ENCODE peak calls at places on chromosomes 2 and 18, in six cellular contexts. One of them, this sample, is unnamed.

GRCh38 chr2:30433902-30434301 is 13.1 kb upstream of the LCLAT1 start:
- DNase-seq in SW 1271: no peak
- DNase-seq in NCI-H748 treated with DMSO at 0.1 percent for 48 hours: no peak
- DNase-seq in cardiac septum: no peak
- DNase-seq in stimulated activated CD4-positive, alpha-beta T cell treated with anti-CD3 and anti-CD28 coated beads, TNF-alpha, amount 100 ng/mL, for 48 hours: no peak
- DNase-seq in GM12864: no peak
- DNase-seq in this sample: no peak

GRCh38 chr18:8443505-8443904 is 165.7 kb upstream of the RAB12 start:
- DNase-seq in GM12864: no peak
- DNase-seq in SW 1271: no peak
- DNase-seq in NCI-H748 treated with DMSO at 0.1 percent for 48 hours: no peak
- DNase-seq in stimulated activated CD4-positive, alpha-beta T cell treated with anti-CD3 and anti-CD28 coated beads, TNF-alpha, amount 100 ng/mL, for 48 hours: no peak
- DNase-seq in cardiac septum: peak; percentile 15
- DNase-seq in this sample: no peak

GRCh38 chr2:62152000-62152399 is 43.9 kb upstream of the B3GNT2 start:
- DNase-seq in NCI-H748 treated with DMSO at 0.1 percent for 48 hours: no peak
- DNase-seq in GM12864: no peak
- DNase-seq in SW 1271: no peak
- DNase-seq in cardiac septum: no peak
- DNase-seq in stimulated activated CD4-positive, alpha-beta T cell treated with anti-CD3 and anti-CD28 coated beads, TNF-alpha, amount 100 ng/mL, for 48 hours: no peak
- DNase-seq in this sample: no peak

GRCh38 chr2:176830362-176830761 is 382.2 kb upstream of the HNRNPA3 start:
- DNase-seq in stimulated activated CD4-positive, alpha-beta T cell treated with anti-CD3 and anti-CD28 coated beads, TNF-alpha, amount 100 ng/mL, for 48 hours: no peak
- DNase-seq in GM12864: no peak
- DNase-seq in SW 1271: no peak
- DNase-seq in NCI-H748 treated with DMSO at 0.1 percent for 48 hours: peak; percentile 68
- DNase-seq in cardiac septum: no peak
- DNase-seq in this sample: no peak

GRCh38 chr2:232623768-232624553 is 9.4 kb upstream of the EFHD1 start:
- DNase-seq in cardiac septum: no peak
- DNase-seq in GM12864: no peak
- DNase-seq in NCI-H748 treated with DMSO at 0.1 percent for 48 hours: no peak
- DNase-seq in SW 1271: no peak
- DNase-seq in stimulated activated CD4-positive, alpha-beta T cell treated with anti-CD3 and anti-CD28 coated beads, TNF-alpha, amount 100 ng/mL, for 48 hours: no peak
- DNase-seq in this sample: no peak

GRCh38 chr18:45330170-45330594 is 285.1 kb upstream of the SLC14A2 start:
- DNase-seq in cardiac septum: no peak
- DNase-seq in SW 1271: no peak
- DNase-seq in GM12864: no peak
- DNase-seq in NCI-H748 treated with DMSO at 0.1 percent for 48 hours: no peak
- DNase-seq in stimulated activated CD4-positive, alpha-beta T cell treated with anti-CD3 and anti-CD28 coated beads, TNF-alpha, amount 100 ng/mL, for 48 hours: no peak
- DNase-seq in this sample: no peak

GRCh38 chr2:150495993-150496627 is 8.6 kb upstream of the RND3 start:
- DNase-seq in GM12864: no peak
- DNase-seq in stimulated activated CD4-positive, alpha-beta T cell treated with anti-CD3 and anti-CD28 coated beads, TNF-alpha, amount 100 ng/mL, for 48 hours: no peak
- DNase-seq in NCI-H748 treated with DMSO at 0.1 percent for 48 hours: no peak
- DNase-seq in SW 1271: no peak
- DNase-seq in cardiac septum: no peak
- DNase-seq in this sample: no peak

GRCh38 chr2:226431301-226431955 is 368.2 kb downstream of the IRS1 start:
- DNase-seq in GM12864: no peak
- DNase-seq in cardiac septum: no peak
- DNase-seq in SW 1271: peak; percentile 73
- DNase-seq in NCI-H748 treated with DMSO at 0.1 percent for 48 hours: no peak
- DNase-seq in stimulated activated CD4-positive, alpha-beta T cell treated with anti-CD3 and anti-CD28 coated beads, TNF-alpha, amount 100 ng/mL, for 48 hours: no peak
- DNase-seq in this sample: no peak

GRCh38 chr2:53545159-53546055 is 222.2 kb upstream of the CHAC2 start:
- DNase-seq in SW 1271: no peak
- DNase-seq in stimulated activated CD4-positive, alpha-beta T cell treated with anti-CD3 and anti-CD28 coated beads, TNF-alpha, amount 100 ng/mL, for 48 hours: no peak
- DNase-seq in NCI-H748 treated with DMSO at 0.1 percent for 48 hours: no peak
- DNase-seq in GM12864: no peak
- DNase-seq in cardiac septum: no peak
- DNase-seq in this sample: no peak

GRCh38 chr2:65456074-65456473 is 23.7 kb upstream of the SPRED2 start:
- DNase-seq in SW 1271: no peak
- DNase-seq in NCI-H748 treated with DMSO at 0.1 percent for 48 hours: no peak
- DNase-seq in GM12864: no peak
- DNase-seq in cardiac septum: no peak
- DNase-seq in stimulated activated CD4-positive, alpha-beta T cell treated with anti-CD3 and anti-CD28 coated beads, TNF-alpha, amount 100 ng/mL, for 48 hours: no peak
- DNase-seq in this sample: no peak

GRCh38 chr2:119366161-119366648 is 429 bp downstream of the C2orf76 start:
- DNase-seq in cardiac septum: no peak
- DNase-seq in NCI-H748 treated with DMSO at 0.1 percent for 48 hours: no peak
- DNase-seq in SW 1271: no peak
- DNase-seq in GM12864: no peak
- DNase-seq in stimulated activated CD4-positive, alpha-beta T cell treated with anti-CD3 and anti-CD28 coated beads, TNF-alpha, amount 100 ng/mL, for 48 hours: no peak
- DNase-seq in this sample: no peak

GRCh38 chr18:51191139-51191717 is 6.3 kb downstream of the MEX3C start:
- DNase-seq in stimulated activated CD4-positive, alpha-beta T cell treated with anti-CD3 and anti-CD28 coated beads, TNF-alpha, amount 100 ng/mL, for 48 hours: no peak
- DNase-seq in GM12864: no peak
- DNase-seq in SW 1271: no peak
- DNase-seq in cardiac septum: no peak
- DNase-seq in NCI-H748 treated with DMSO at 0.1 percent for 48 hours: no peak
- DNase-seq in this sample: no peak

GRCh38 chr2:210654091-210654490 is 97.7 kb downstream of the CPS1 start:
- DNase-seq in GM12864: no peak
- DNase-seq in cardiac septum: no peak
- DNase-seq in stimulated activated CD4-positive, alpha-beta T cell treated with anti-CD3 and anti-CD28 coated beads, TNF-alpha, amount 100 ng/mL, for 48 hours: no peak
- DNase-seq in NCI-H748 treated with DMSO at 0.1 percent for 48 hours: no peak
- DNase-seq in SW 1271: no peak
- DNase-seq in this sample: no peak

GRCh38 chr18:47912343-47912742 is 18.1 kb downstream of the SMAD2 start:
- DNase-seq in NCI-H748 treated with DMSO at 0.1 percent for 48 hours: no peak
- DNase-seq in GM12864: no peak
- DNase-seq in stimulated activated CD4-positive, alpha-beta T cell treated with anti-CD3 and anti-CD28 coated beads, TNF-alpha, amount 100 ng/mL, for 48 hours: no peak
- DNase-seq in SW 1271: no peak
- DNase-seq in cardiac septum: no peak
- DNase-seq in this sample: no peak

GRCh38 chr2:234421-234820 is 29.4 kb downstream of the SH3YL1 start:
- DNase-seq in cardiac septum: no peak
- DNase-seq in GM12864: no peak
- DNase-seq in NCI-H748 treated with DMSO at 0.1 percent for 48 hours: no peak
- DNase-seq in SW 1271: no peak
- DNase-seq in stimulated activated CD4-positive, alpha-beta T cell treated with anti-CD3 and anti-CD28 coated beads, TNF-alpha, amount 100 ng/mL, for 48 hours: no peak
- DNase-seq in this sample: no peak

GRCh38 chr2:26559556-26559955 is 81.6 kb downstream of the CIB4 start:
- DNase-seq in SW 1271: no peak
- DNase-seq in stimulated activated CD4-positive, alpha-beta T cell treated with anti-CD3 and anti-CD28 coated beads, TNF-alpha, amount 100 ng/mL, for 48 hours: no peak
- DNase-seq in GM12864: no peak
- DNase-seq in cardiac septum: no peak
- DNase-seq in NCI-H748 treated with DMSO at 0.1 percent for 48 hours: no peak
- DNase-seq in this sample: peak; percentile 41

GRCh38 chr2:192247456-192247855 is 52.7 kb upstream of the TMEFF2 start:
- DNase-seq in cardiac septum: no peak
- DNase-seq in NCI-H748 treated with DMSO at 0.1 percent for 48 hours: no peak
- DNase-seq in stimulated activated CD4-positive, alpha-beta T cell treated with anti-CD3 and anti-CD28 coated beads, TNF-alpha, amount 100 ng/mL, for 48 hours: no peak
- DNase-seq in SW 1271: no peak
- DNase-seq in GM12864: no peak
- DNase-seq in this sample: no peak

GRCh38 chr2:164439885-164440284 is 181.4 kb downstream of the GRB14 start:
- DNase-seq in SW 1271: no peak
- DNase-seq in NCI-H748 treated with DMSO at 0.1 percent for 48 hours: peak; percentile 61
- DNase-seq in stimulated activated CD4-positive, alpha-beta T cell treated with anti-CD3 and anti-CD28 coated beads, TNF-alpha, amount 100 ng/mL, for 48 hours: no peak
- DNase-seq in cardiac septum: no peak
- DNase-seq in GM12864: no peak
- DNase-seq in this sample: no peak

GRCh38 chr2:12856934-12857660 is 140.4 kb downstream of the TRIB2 start:
- DNase-seq in GM12864: no peak
- DNase-seq in stimulated activated CD4-positive, alpha-beta T cell treated with anti-CD3 and anti-CD28 coated beads, TNF-alpha, amount 100 ng/mL, for 48 hours: no peak
- DNase-seq in SW 1271: peak; percentile 87
- DNase-seq in NCI-H748 treated with DMSO at 0.1 percent for 48 hours: no peak
- DNase-seq in cardiac septum: no peak
- DNase-seq in this sample: no peak

GRCh38 chr2:27072950-27073349 is 1.5 kb upstream of the OST4 start:
- DNase-seq in NCI-H748 treated with DMSO at 0.1 percent for 48 hours: no peak
- DNase-seq in SW 1271: no peak
- DNase-seq in stimulated activated CD4-positive, alpha-beta T cell treated with anti-CD3 and anti-CD28 coated beads, TNF-alpha, amount 100 ng/mL, for 48 hours: no peak
- DNase-seq in GM12864: no peak
- DNase-seq in cardiac septum: no peak
- DNase-seq in this sample: no peak

GRCh38 chr2:149145314-149146295 is 107.1 kb downstream of the LYPD6B start:
- DNase-seq in cardiac septum: no peak
- DNase-seq in SW 1271: no peak
- DNase-seq in GM12864: no peak
- DNase-seq in NCI-H748 treated with DMSO at 0.1 percent for 48 hours: no peak
- DNase-seq in stimulated activated CD4-positive, alpha-beta T cell treated with anti-CD3 and anti-CD28 coated beads, TNF-alpha, amount 100 ng/mL, for 48 hours: no peak
- DNase-seq in this sample: no peak

GRCh38 chr2:158670292-158670691 is 124.8 kb upstream of the DAPL1 start:
- DNase-seq in stimulated activated CD4-positive, alpha-beta T cell treated with anti-CD3 and anti-CD28 coated beads, TNF-alpha, amount 100 ng/mL, for 48 hours: no peak
- DNase-seq in SW 1271: no peak
- DNase-seq in NCI-H748 treated with DMSO at 0.1 percent for 48 hours: no peak
- DNase-seq in GM12864: no peak
- DNase-seq in cardiac septum: no peak
- DNase-seq in this sample: no peak

GRCh38 chr18:23330423-23330822 is 122.7 kb upstream of the RIOK3 start:
- DNase-seq in NCI-H748 treated with DMSO at 0.1 percent for 48 hours: no peak
- DNase-seq in stimulated activated CD4-positive, alpha-beta T cell treated with anti-CD3 and anti-CD28 coated beads, TNF-alpha, amount 100 ng/mL, for 48 hours: no peak
- DNase-seq in GM12864: peak; percentile 31
- DNase-seq in SW 1271: no peak
- DNase-seq in cardiac septum: no peak
- DNase-seq in this sample: no peak

GRCh38 chr2:52000156-52000855 is 968.4 kb upstream of the NRXN1 start:
- DNase-seq in SW 1271: no peak
- DNase-seq in GM12864: no peak
- DNase-seq in NCI-H748 treated with DMSO at 0.1 percent for 48 hours: no peak
- DNase-seq in cardiac septum: no peak
- DNase-seq in stimulated activated CD4-positive, alpha-beta T cell treated with anti-CD3 and anti-CD28 coated beads, TNF-alpha, amount 100 ng/mL, for 48 hours: no peak
- DNase-seq in this sample: no peak

GRCh38 chr18:79599503-79599931 is 80.1 kb upstream of the CTDP1 start:
- DNase-seq in SW 1271: no peak
- DNase-seq in NCI-H748 treated with DMSO at 0.1 percent for 48 hours: no peak
- DNase-seq in stimulated activated CD4-positive, alpha-beta T cell treated with anti-CD3 and anti-CD28 coated beads, TNF-alpha, amount 100 ng/mL, for 48 hours: no peak
- DNase-seq in GM12864: no peak
- DNase-seq in cardiac septum: peak; percentile 62
- DNase-seq in this sample: peak; percentile 9

GRCh38 chr2:231696004-231696367 is 12.3 kb upstream of the PTMA start:
- DNase-seq in SW 1271: no peak
- DNase-seq in GM12864: no peak
- DNase-seq in stimulated activated CD4-positive, alpha-beta T cell treated with anti-CD3 and anti-CD28 coated beads, TNF-alpha, amount 100 ng/mL, for 48 hours: no peak
- DNase-seq in cardiac septum: no peak
- DNase-seq in NCI-H748 treated with DMSO at 0.1 percent for 48 hours: no peak
- DNase-seq in this sample: peak; percentile 77

GRCh38 chr2:159124441-159124911 is 156.0 kb downstream of the TANC1 start:
- DNase-seq in cardiac septum: no peak
- DNase-seq in stimulated activated CD4-positive, alpha-beta T cell treated with anti-CD3 and anti-CD28 coated beads, TNF-alpha, amount 100 ng/mL, for 48 hours: no peak
- DNase-seq in SW 1271: no peak
- DNase-seq in GM12864: no peak
- DNase-seq in NCI-H748 treated with DMSO at 0.1 percent for 48 hours: no peak
- DNase-seq in this sample: peak; percentile 38

GRCh38 chr18:66872277-66872676 is 268.4 kb upstream of the CDH19 start:
- DNase-seq in GM12864: no peak
- DNase-seq in cardiac septum: no peak
- DNase-seq in SW 1271: peak; percentile 18
- DNase-seq in NCI-H748 treated with DMSO at 0.1 percent for 48 hours: peak; percentile 52
- DNase-seq in stimulated activated CD4-positive, alpha-beta T cell treated with anti-CD3 and anti-CD28 coated beads, TNF-alpha, amount 100 ng/mL, for 48 hours: no peak
- DNase-seq in this sample: no peak

GRCh38 chr2:126244937-126245336 is 411.0 kb upstream of the GYPC start:
- DNase-seq in GM12864: peak; percentile 3
- DNase-seq in cardiac septum: no peak
- DNase-seq in NCI-H748 treated with DMSO at 0.1 percent for 48 hours: no peak
- DNase-seq in stimulated activated CD4-positive, alpha-beta T cell treated with anti-CD3 and anti-CD28 coated beads, TNF-alpha, amount 100 ng/mL, for 48 hours: peak; percentile 27
- DNase-seq in SW 1271: no peak
- DNase-seq in this sample: peak; percentile 45

GRCh38 chr2:96760986-96761832 is 507 bp downstream of the CNNM4 start:
- DNase-seq in SW 1271: no peak
- DNase-seq in stimulated activated CD4-positive, alpha-beta T cell treated with anti-CD3 and anti-CD28 coated beads, TNF-alpha, amount 100 ng/mL, for 48 hours: no peak
- DNase-seq in cardiac septum: no peak
- DNase-seq in NCI-H748 treated with DMSO at 0.1 percent for 48 hours: no peak
- DNase-seq in GM12864: no peak
- DNase-seq in this sample: peak; percentile 29

GRCh38 chr2:88540346-88540745 is 86.9 kb downstream of the EIF2AK3 start:
- DNase-seq in NCI-H748 treated with DMSO at 0.1 percent for 48 hours: no peak
- DNase-seq in stimulated activated CD4-positive, alpha-beta T cell treated with anti-CD3 and anti-CD28 coated beads, TNF-alpha, amount 100 ng/mL, for 48 hours: no peak
- DNase-seq in SW 1271: no peak
- DNase-seq in cardiac septum: no peak
- DNase-seq in GM12864: no peak
- DNase-seq in this sample: no peak

GRCh38 chr2:208311321-208311720 is 45.3 kb downstream of the PIKFYVE start:
- DNase-seq in GM12864: peak; percentile 27
- DNase-seq in stimulated activated CD4-positive, alpha-beta T cell treated with anti-CD3 and anti-CD28 coated beads, TNF-alpha, amount 100 ng/mL, for 48 hours: no peak
- DNase-seq in SW 1271: no peak
- DNase-seq in cardiac septum: no peak
- DNase-seq in NCI-H748 treated with DMSO at 0.1 percent for 48 hours: no peak
- DNase-seq in this sample: no peak

GRCh38 chr18:71450258-71450657 is 1093.9 kb downstream of the CBLN2 start:
- DNase-seq in NCI-H748 treated with DMSO at 0.1 percent for 48 hours: no peak
- DNase-seq in GM12864: no peak
- DNase-seq in stimulated activated CD4-positive, alpha-beta T cell treated with anti-CD3 and anti-CD28 coated beads, TNF-alpha, amount 100 ng/mL, for 48 hours: no peak
- DNase-seq in cardiac septum: no peak
- DNase-seq in SW 1271: no peak
- DNase-seq in this sample: no peak